ENCODE peak calls at places on chromosomes 5 and 9, in nine cellular contexts. H is suprapubic skin, F is thyroid gland, T is ovary, J is sigmoid colon, O is HCT116, D is stomach, Y is GM12878, A is HepG2. S is an unnamed sample. For H3K4me1, the result is how much of the 10 kb centered on the place peaks cover.

GRCh38 chr9:125805057-125805456 is 57.9 kb downstream of the PBX3 start:
- DNase-seq in D (no peak), O (no peak), F (no peak), Y (no peak), T (no peak), A (no peak), H (no peak), J (no peak), S (no peak)

GRCh38 chr9:34744295-34745221 is 34.6 kb upstream of the CCL21 start:
- DNase-seq in F (no peak), O (peak), A (no peak), T (no peak), D (no peak), J (peak), H (no peak), Y (no peak), S (no peak)

GRCh38 chr9:105760053-105760452 is 65.7 kb downstream of the TMEM38B start:
- DNase-seq in T (no peak), O (peak), D (no peak), F (no peak), Y (no peak), A (no peak), J (no peak), H (no peak), S (no peak)

GRCh38 chr5:97554992-97555981 is 372.2 kb upstream of the RIOK2 start:
- DNase-seq in D (no peak), T (no peak), J (no peak), O (no peak), A (no peak), H (no peak), Y (no peak), F (no peak), S (no peak)

GRCh38 chr5:116622375-116623075 is 47.9 kb upstream of the SEMA6A start:
- DNase-seq in A (no peak), D (no peak), J (no peak), T (no peak), O (no peak), F (no peak), H (no peak), Y (no peak), S (no peak)

GRCh38 chr9:124066783-124067563 is 55.4 kb downstream of the LHX2 start:
- DNase-seq in T (no peak), D (no peak), Y (no peak), H (no peak), A (no peak), O (no peak), J (no peak), F (no peak), S (no peak)

GRCh38 chr5:66945389-66946349 is 250.9 kb downstream of the CD180 start:
- DNase-seq in J (no peak), D (no peak), F (no peak), H (no peak), T (no peak), A (no peak), O (no peak), Y (no peak), S (no peak)

GRCh38 chr5:35813456-35813855 is 43.2 kb upstream of the IL7R start:
- DNase-seq in Y (no peak), D (no peak), F (no peak), T (no peak), H (no peak), A (no peak), J (no peak), O (no peak), S (no peak)

GRCh38 chr5:97735209-97735608 is 552.2 kb upstream of the RIOK2 start:
- DNase-seq in J (no peak), T (no peak), A (no peak), H (no peak), O (no peak), D (no peak), Y (no peak), F (no peak), S (no peak)

GRCh38 chr5:64883912-64884311 is 115.2 kb downstream of the CWC27 start:
- DNase-seq in J (no peak), T (no peak), Y (no peak), A (no peak), F (no peak), H (no peak), O (no peak), D (no peak), S (no peak)

GRCh38 chr9:133861103-133861502 is 123.0 kb upstream of the SARDH start:
- DNase-seq in F (no peak), O (no peak), J (no peak), H (no peak), Y (no peak), T (no peak), D (no peak), A (no peak), S (no peak)

GRCh38 chr9:133864011-133864410 is 125.9 kb upstream of the SARDH start:
- DNase-seq in J (no peak), Y (no peak), T (no peak), F (no peak), D (no peak), H (no peak), A (no peak), O (no peak), S (no peak)

GRCh38 chr9:133862585-133863041 is 124.5 kb upstream of the SARDH start:
- DNase-seq in A (no peak), O (no peak), J (peak), F (no peak), Y (no peak), T (no peak), D (peak), H (no peak), S (peak)

GRCh38 chr9:133861692-133862091 is 123.5 kb upstream of the SARDH start:
- DNase-seq in F (no peak), J (no peak), O (no peak), Y (no peak), T (no peak), D (no peak), A (no peak), H (no peak), S (no peak)

DNA sequence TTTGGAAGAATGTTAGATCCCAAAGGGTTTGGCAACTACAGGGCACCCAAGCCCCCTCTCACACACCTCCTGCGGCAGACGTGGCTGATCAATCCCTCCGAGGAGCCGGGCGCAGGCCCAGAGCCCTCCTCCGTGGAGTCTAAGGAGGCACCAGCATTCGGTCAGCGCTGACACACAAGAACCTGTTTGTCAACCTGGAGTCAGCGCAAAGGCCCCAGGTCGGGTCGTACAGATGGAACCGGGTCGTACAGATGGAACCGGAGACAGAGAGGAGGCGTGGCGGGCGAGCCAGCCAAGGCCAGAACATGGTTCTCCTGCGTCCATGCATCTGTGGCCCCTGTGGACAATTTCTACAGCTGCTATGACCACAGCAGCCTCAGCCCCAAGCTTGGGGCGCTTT is 125.0 kb upstream of the SARDH start:
- DNase-seq in Y (no peak), O (no peak), A (no peak), F (no peak), T (no peak), D (no peak), H (no peak), J (no peak), S (no peak)
- TF ChIP-seq POLR2A in Y (no peak), O (no peak), A (no peak), F (no peak), T (no peak), D (no peak), H (no peak), J (no peak), S (no peak)

GRCh38 chr9:127987103-127987614 is 6.4 kb upstream of the EEIG1 start:
- DNase-seq in H (no peak), A (peak), D (peak), O (no peak), Y (no peak), J (no peak), F (peak), T (no peak), S (no peak)
- H3K4me1 ChIP-seq in H (under half), A (half or more), D (under half), O (under half), Y (under half), J (under half), F (under half), T (under half), S (under half)

GRCh38 chr9:137095664-137096517 is 9.1 kb downstream of the MAN1B1 start:
- DNase-seq in D (peak), F (no peak), H (no peak), J (no peak), A (no peak), Y (peak), T (no peak), O (no peak), S (no peak)
- H3K4me3 ChIP-seq in D (no peak), F (no peak), H (no peak), J (no peak), A (no peak), Y (peak), T (no peak), O (no peak), S (no peak)

DNA sequence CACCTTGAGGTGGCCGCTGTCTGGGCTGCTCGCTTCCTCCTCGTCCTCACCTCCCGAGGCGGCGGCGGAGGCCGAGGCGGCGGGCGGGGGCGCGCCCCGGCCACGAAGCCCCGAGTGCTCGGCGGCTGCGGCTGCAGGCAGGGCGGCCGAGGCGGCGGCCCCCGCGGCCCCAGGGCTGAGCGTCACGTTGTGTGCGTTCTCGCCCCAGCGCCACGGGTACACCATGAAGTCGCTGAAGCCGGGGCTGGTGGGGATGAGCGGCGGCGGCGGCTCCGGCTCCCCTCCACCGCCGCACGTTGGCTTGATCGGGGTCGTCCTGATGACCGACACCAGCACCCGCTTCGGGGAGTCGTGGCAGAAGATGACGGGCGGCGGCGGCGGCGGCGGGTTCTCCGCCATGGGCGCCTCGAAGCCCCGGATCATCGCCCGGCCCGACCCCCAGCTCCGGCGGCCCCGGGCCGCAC is 528 bp downstream of the ZNF367 start:
- DNase-seq in J (peak), O (no peak), T (peak), F (no peak), Y (no peak), A (no peak), H (peak), D (no peak), S (peak)
- TF ChIP-seq POLR2A in J (no peak), O (no peak), T (no peak), F (no peak), Y (peak), A (no peak), H (no peak), D (no peak), S (no peak)

GRCh38 chr5:134540747-134541733 is 15.6 kb downstream of the JADE2 start:
- DNase-seq in T (no peak), F (no peak), J (no peak), A (no peak), O (no peak), Y (no peak), H (no peak), D (no peak), S (peak)
- H3K4me1 ChIP-seq in T (under half), F (under half), J (under half), A (under half), O (under half), Y (half or more), H (under half), D (under half), S (under half)

DNA sequence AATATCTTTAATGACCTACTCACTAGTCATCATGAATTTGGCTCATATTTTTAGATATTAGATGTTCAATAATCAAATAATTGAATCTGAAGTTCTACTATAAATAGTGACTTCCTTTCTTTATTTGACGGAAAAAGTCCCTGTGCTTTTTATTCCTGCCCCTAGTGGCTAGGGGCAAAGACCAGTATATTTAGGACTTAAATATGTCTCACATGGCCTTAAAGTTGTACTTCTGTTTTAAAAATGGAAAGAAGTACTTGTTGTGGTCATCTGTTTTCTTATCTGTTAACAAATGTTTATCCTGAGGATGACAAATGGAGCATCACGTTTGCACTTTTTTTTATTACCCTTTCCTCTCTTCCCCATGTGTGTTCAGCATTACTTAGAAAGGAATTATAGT is 89.2 kb upstream of the GRHPR start:
- DNase-seq in F (no peak), J (no peak), D (no peak), O (no peak), H (no peak), Y (no peak), A (no peak), T (no peak), S (no peak)
- H3K4me3 ChIP-seq in F (no peak), J (no peak), D (no peak), O (no peak), H (no peak), Y (no peak), A (no peak), T (no peak), S (no peak)